ENCODE peak calls at places on chromosomes 1 and 21, in four cellular contexts. T is ovary, L is iris pigment epithelial cell, K is WERI-Rb-1. P is an unnamed sample.

GRCh38 chr1:228307218-228308023 is 99.2 kb downstream of the TRIM11 start:
- DNase-seq in K (no peak), L (no peak), T (no peak), P (peak)

GRCh38 chr1:212621830-212622315 is 13.3 kb downstream of the ATF3 start:
- DNase-seq in K (no peak), L (no peak), T (no peak), P (no peak)

GRCh38 chr1:30879940-30880339 is 28.6 kb downstream of the SDC3 start:
- DNase-seq in L (no peak), T (no peak), K (no peak), P (no peak)

GRCh38 chr21:42145569-42146250 is 73.2 kb upstream of the ABCG1 start:
- DNase-seq in L (peak), K (peak), T (peak), P (no peak)

GRCh38 chr1:22350987-22351756 is 100.5 kb upstream of the ZBTB40 start:
- DNase-seq in L (no peak), T (no peak), K (peak), P (no peak)

GRCh38 chr21:44756416-44757185 is 45.0 kb downstream of the UBE2G2 start:
- DNase-seq in L (no peak), T (no peak), K (no peak), P (no peak)

GRCh38 chr1:93591833-93592635 is 89.6 kb downstream of the BCAR3 start:
- DNase-seq in T (no peak), L (no peak), K (peak), P (no peak)

GRCh38 chr1:64624446-64624766 is 120.5 kb upstream of the RAVER2 start:
- DNase-seq in K (no peak), T (no peak), L (peak), P (no peak)

GRCh38 chr1:160539896-160540858 is 17.1 kb upstream of the SLAMF6 start:
- DNase-seq in K (no peak), T (no peak), L (no peak), P (no peak)

GRCh38 chr1:5944069-5944847 is 48.0 kb downstream of the NPHP4 start:
- DNase-seq in K (no peak), L (no peak), T (no peak), P (no peak)

GRCh38 chr1:154848983-154849382 is 21.1 kb downstream of the KCNN3 start:
- DNase-seq in T (no peak), K (no peak), L (no peak), P (no peak)

GRCh38 chr1:113538225-113538624 is 147.9 kb downstream of the MAGI3 start:
- DNase-seq in T (no peak), K (no peak), L (no peak), P (no peak)

P was measured in psoas muscle.